ENCODE peak calls at places on chromosomes 6 and 20, in seven cellular contexts. I is CD4-positive, alpha-beta T cell; T is AG10803; V is Calu3; C is Panc1; Z is spleen; Y is cardiac fibroblast. L is an unnamed sample.

GRCh38 chr6:136503303-136503702 is 46.9 kb downstream of the MAP7 start:
- DNase-seq in Y (no peak), C (no peak), Z (no peak), T (no peak), V (no peak), I (no peak), L (no peak)

GRCh38 chr6:14596410-14596809 is 478.8 kb downstream of the CD83 start:
- DNase-seq in I (no peak), V (peak; percentile 11), Y (peak; percentile 58), C (no peak), Z (no peak), T (peak; percentile 24), L (no peak)

GRCh38 chr6:19836799-19837510 is at the start of gene ID4:
- DNase-seq in Y (peak; percentile 99), C (no peak), V (peak; percentile 61), T (peak; percentile 97), Z (no peak), I (no peak), L (peak; percentile 99)

GRCh38 chr6:470051-470900 is 78.7 kb downstream of the IRF4 start:
- DNase-seq in Z (peak; percentile 64), T (no peak), V (no peak), I (no peak), Y (no peak), C (no peak), L (no peak)

GRCh38 chr20:54624701-54625472 is 149.5 kb downstream of the DOK5 start:
- DNase-seq in Y (peak; percentile 55), Z (no peak), T (no peak), V (peak; percentile 34), C (no peak), I (no peak), L (no peak)

GRCh38 chr6:45896783-45897441 is 118.7 kb downstream of the CLIC5 start:
- DNase-seq in V (no peak), I (no peak), Z (no peak), T (peak; percentile 91), Y (peak; percentile 48), C (no peak), L (no peak)

GRCh38 chr6:35044145-35044745 is 96.9 kb downstream of the TCP11 start:
- DNase-seq in V (no peak), T (no peak), I (no peak), Z (no peak), C (no peak), Y (peak; percentile 78), L (no peak)

GRCh38 chr6:131519670-131520436 is 53.2 kb upstream of the ARG1 start:
- DNase-seq in Y (peak; percentile 58), T (peak; percentile 50), V (peak; percentile 59), I (peak; percentile 15), Z (no peak), C (no peak), L (no peak)

GRCh38 chr20:24913076-24913628 is 35.9 kb upstream of the CST7 start:
- DNase-seq in Y (no peak), Z (no peak), I (no peak), T (no peak), V (no peak), C (no peak), L (peak; percentile 79)

GRCh38 chr20:49091104-49091503 is 45.0 kb downstream of the CSE1L start:
- DNase-seq in Z (no peak), I (no peak), C (no peak), V (no peak), Y (no peak), T (no peak), L (no peak)

GRCh38 chr20:62087227-62087626 is 21.5 kb upstream of the TAF4 start:
- DNase-seq in Y (no peak), I (no peak), T (no peak), V (peak; percentile 20), Z (peak; percentile 45), C (no peak), L (no peak)

GRCh38 chr6:122871079-122871478 is 82.0 kb downstream of the SMPDL3A start:
- DNase-seq in T (no peak), Z (no peak), Y (peak; percentile 2), I (no peak), V (no peak), C (no peak), L (no peak)

GRCh38 chr6:52389264-52389625 is 27.3 kb downstream of the PAQR8 start:
- DNase-seq in I (no peak), Y (no peak), V (no peak), Z (no peak), T (no peak), C (no peak), L (no peak)

GRCh38 chr6:121666809-121667208 is 231.4 kb downstream of the GJA1 start:
- DNase-seq in I (no peak), V (peak; percentile 3), Y (peak; percentile 81), C (peak; percentile 35), Z (no peak), T (peak; percentile 65), L (no peak)

GRCh38 chr20:46034039-46034438 is 5.0 kb downstream of the SLC12A5 start:
- DNase-seq in Y (no peak), I (no peak), C (no peak), V (no peak), Z (no peak), T (no peak), L (no peak)

GRCh38 chr6:106886922-106887797 is 87.4 kb downstream of the CD24 start:
- DNase-seq in V (no peak), Z (no peak), I (no peak), C (no peak), T (no peak), Y (no peak), L (no peak)

GRCh38 chr6:95280690-95281273 is 296.6 kb upstream of the MANEA start:
- DNase-seq in T (no peak), I (no peak), C (no peak), V (peak; percentile 11), Z (no peak), Y (peak; percentile 15), L (no peak)

GRCh38 chr6:44696099-44696498 is 308.6 kb downstream of the CDC5L start:
- DNase-seq in I (no peak), C (no peak), V (no peak), Z (no peak), Y (peak; percentile 24), T (peak; percentile 93), L (peak; percentile 76)

GRCh38 chr6:100353276-100354015 is 111.3 kb downstream of the SIM1 start:
- DNase-seq in Y (peak; percentile 79), V (no peak), C (no peak), I (no peak), T (peak; percentile 65), Z (no peak), L (no peak)

GRCh38 chr6:157001716-157002115 is 224.5 kb downstream of the ARID1B start:
- DNase-seq in C (no peak), Y (no peak), V (no peak), I (no peak), T (no peak), Z (no peak), L (no peak)

GRCh38 chr6:27810768-27811298 is 101.4 kb downstream of the OR2B2 start:
- DNase-seq in I (no peak), C (no peak), Y (no peak), Z (no peak), T (no peak), V (no peak), L (no peak)

GRCh38 chr20:14566505-14566904 is 229.1 kb upstream of the FLRT3 start:
- DNase-seq in Y (peak; percentile 26), C (no peak), V (no peak), I (no peak), T (peak; percentile 91), Z (no peak), L (no peak)

GRCh38 chr6:113859349-113860164 is 2.4 kb downstream of the MARCKS start:
- DNase-seq in V (peak; percentile 46), C (no peak), Z (peak; percentile 88), Y (peak; percentile 65), T (peak; percentile 66), I (no peak), L (peak; percentile 87)

DNA sequence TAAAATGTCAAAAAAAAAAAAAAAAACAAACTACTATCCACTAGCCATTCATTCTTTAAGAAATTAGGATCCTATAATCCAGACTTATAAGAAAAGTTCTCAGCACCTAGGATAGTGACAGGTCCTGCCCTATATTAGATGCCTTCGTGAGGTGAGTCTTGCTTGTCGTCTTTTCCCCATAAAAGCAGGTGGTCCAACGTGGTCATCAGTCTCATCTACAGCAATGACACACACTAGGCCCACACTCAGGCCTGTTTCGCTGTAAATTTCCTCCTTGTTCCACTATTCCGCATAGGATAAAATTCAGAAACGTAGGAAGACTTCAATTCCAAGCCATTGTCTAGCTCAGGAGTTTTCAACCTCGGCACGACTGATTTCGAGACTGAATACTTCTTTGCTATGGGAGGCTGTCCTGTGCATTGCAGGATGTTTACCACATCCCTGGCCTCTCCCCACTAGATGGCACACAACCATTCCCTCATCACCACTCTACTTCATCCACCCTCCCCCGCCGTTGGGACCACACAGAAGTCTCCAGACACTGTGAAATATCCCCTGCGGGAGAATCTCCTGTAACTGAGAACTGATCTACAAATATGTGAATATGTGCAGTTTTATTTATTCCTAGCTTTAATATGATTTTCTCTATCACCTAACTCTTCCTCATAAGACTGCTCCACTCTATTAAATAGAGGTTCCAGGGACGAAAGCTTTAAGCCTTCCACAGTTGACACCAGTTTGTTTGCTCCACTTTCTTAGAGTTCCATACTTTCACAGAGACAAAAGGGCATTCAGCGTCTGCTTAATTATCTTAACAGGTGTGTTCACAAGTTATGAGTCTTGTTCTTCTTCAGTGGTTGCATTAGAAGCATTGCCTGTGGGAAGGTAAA is 346.3 kb downstream of the BMP2 start:
- DNase-seq in T (peak; percentile 11), Y (peak; percentile 57), C (peak; percentile 18), Z (no peak), V (peak; percentile 57), I (no peak), L (no peak)
- TF ChIP-seq CTCF in T (peak; percentile 54), Y (peak; percentile 63), C (peak; percentile 61), Z (no peak), V (peak; percentile 35), I (no peak), L (peak; percentile 48)

GRCh38 chr20:3248167-3248992 is 9.4 kb upstream of the SLC4A11 start:
- DNase-seq in C (no peak), T (peak; percentile 33), V (no peak), Y (peak; percentile 38), I (peak; percentile 5), Z (peak; percentile 74), L (no peak)
- TF ChIP-seq CTCF in C (no peak), T (no peak), V (no peak), Y (no peak), I (no peak), Z (no peak), L (no peak)

GRCh38 chr6:70215460-70215859 is 87.4 kb downstream of the COL9A1 start:
- DNase-seq in I (no peak), C (no peak), Y (no peak), Z (no peak), V (no peak), T (no peak), L (no peak)

GRCh38 chr6:70208235-70208790 is 94.6 kb downstream of the COL9A1 start:
- DNase-seq in C (no peak), I (no peak), V (no peak), Z (no peak), T (no peak), Y (no peak), L (no peak)

GRCh38 chr6:70210462-70210861 is 92.4 kb downstream of the COL9A1 start:
- DNase-seq in C (no peak), T (peak; percentile 2), Z (no peak), I (no peak), Y (no peak), V (no peak), L (no peak)
- TF ChIP-seq CTCF in C (peak; percentile 56), T (peak; percentile 31), Z (no peak), I (no peak), Y (peak; percentile 21), V (peak; percentile 58), L (peak; percentile 39)

DNA sequence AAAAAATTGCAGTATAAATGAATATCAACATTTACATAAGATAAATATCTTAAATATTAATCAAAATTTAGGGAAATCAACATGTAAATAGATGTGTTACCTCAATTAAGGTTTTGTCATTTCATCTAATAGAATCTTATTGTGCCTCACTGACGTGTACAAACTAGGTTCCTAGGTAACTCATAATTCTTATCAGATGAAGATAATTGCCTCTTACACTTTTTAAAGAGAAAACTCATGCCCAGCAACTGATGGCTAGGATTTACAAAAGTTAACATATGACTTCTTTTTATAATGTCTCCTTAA is 49.6 kb downstream of the FRK start:
- DNase-seq in C (no peak), Z (no peak), V (no peak), Y (no peak), I (no peak), T (no peak), L (no peak)
- TF ChIP-seq CTCF in C (peak; percentile 50), Z (no peak), V (no peak), Y (no peak), I (peak; percentile 66), T (no peak), L (no peak)

L was measured in osteocyte.